ENCODE peak calls at places on chromosomes 4 and X, in six cellular contexts. V is upper lobe of right lung, X is GM12865, T is HS-5, S is PC-3, W is GM23338. J is an unnamed sample.

GRCh38 chrX:152086141-152086540 is 52.2 kb downstream of the MAGEA10 start:
- DNase-seq in V (no peak), X (no peak), T (no peak), S (no peak), W (no peak), J (no peak)

GRCh38 chr4:107017681-107018321 is 18.3 kb downstream of the DKK2 start:
- DNase-seq in V (no peak), X (no peak), T (no peak), S (no peak), W (no peak), J (no peak)

GRCh38 chr4:113209652-113210320 is 160.3 kb downstream of the ANK2 start:
- DNase-seq in V (no peak), X (no peak), T (no peak), S (no peak), W (peak), J (no peak)

GRCh38 chr4:48944252-48944651 is 37.7 kb upstream of the OCIAD2 start:
- DNase-seq in V (no peak), X (no peak), T (no peak), S (peak), W (no peak), J (no peak)

GRCh38 chr4:139647184-139647583 is 18.4 kb upstream of the MGST2 start:
- DNase-seq in V (no peak), X (no peak), T (no peak), S (peak), W (no peak), J (no peak)

GRCh38 chr4:89298160-89298559 is 9.4 kb downstream of the GPRIN3 start:
- DNase-seq in V (no peak), X (peak), T (no peak), S (no peak), W (peak), J (peak)

GRCh38 chrX:107711521-107712041 is 64.0 kb downstream of the TSC22D3 start:
- DNase-seq in V (no peak), X (no peak), T (no peak), S (no peak), W (no peak), J (no peak)

GRCh38 chr4:154390324-154390723 is 101.3 kb downstream of the DCHS2 start:
- DNase-seq in V (no peak), X (no peak), T (no peak), S (no peak), W (no peak), J (no peak)

GRCh38 chr4:7120341-7120740 is 52.5 kb upstream of the GRPEL1 start:
- DNase-seq in V (no peak), X (peak), T (no peak), S (peak), W (peak), J (no peak)

GRCh38 chr4:25552580-25553271 is 102.9 kb upstream of the SLC34A2 start:
- DNase-seq in V (peak), X (no peak), T (no peak), S (peak), W (no peak), J (peak)

GRCh38 chr4:140135529-140136021 is 18.4 kb downstream of the MAML3 start:
- DNase-seq in V (peak), X (no peak), T (no peak), S (peak), W (no peak), J (peak)

GRCh38 chr4:73417973-73418372 is 13.9 kb downstream of the ALB start:
- DNase-seq in V (no peak), X (no peak), T (no peak), S (peak), W (peak), J (no peak)

GRCh38 chr4:125520258-125520990 is 205.7 kb downstream of the FAT4 start:
- DNase-seq in V (no peak), X (no peak), T (no peak), S (no peak), W (no peak), J (no peak)

GRCh38 chr4:15956179-15956850 is 6.7 kb downstream of the FGFBP2 start:
- DNase-seq in V (peak), X (peak), T (peak), S (peak), W (peak), J (peak)

GRCh38 chr4:139492429-139492828 is 38.5 kb downstream of the RAB33B start:
- DNase-seq in V (no peak), X (no peak), T (no peak), S (no peak), W (peak), J (no peak)

GRCh38 chr4:137530176-137530575 is 2.1 kb downstream of the PCDH18 start:
- DNase-seq in V (no peak), X (no peak), T (no peak), S (no peak), W (no peak), J (no peak)

GRCh38 chr4:6201580-6202091 is 1.3 kb upstream of the JAKMIP1 start:
- DNase-seq in V (no peak), X (peak), T (no peak), S (no peak), W (no peak), J (no peak)

J was measured in pons.